ENCODE peak calls at places on chromosomes 13 and 19, in six cellular contexts. One of them, this sample, is unnamed.
A peak's percentile ranks its signal among the peaks of the same experiment; 100 is the strongest.

GRCh38 chr19:12733369-12733896 is 1.1 kb downstream of the TRIR start:
- DNase-seq in stimulated activated CD4-positive, alpha-beta T cell treated with anti-CD3 and anti-CD28 coated beads, Interleukin-2, amount 100 ng/mL, for 24 hours: peak; percentile 65
- DNase-seq in HTR-8/SVneo: no peak
- DNase-seq in Calu3: peak; percentile 33
- DNase-seq in epithelial cell of prostate: no peak
- DNase-seq in lung microvascular endothelial cell: peak; percentile 40
- DNase-seq in this sample: peak; percentile 54

GRCh38 chr19:45469835-45470146 is 2.0 kb downstream of the FOSB start:
- DNase-seq in stimulated activated CD4-positive, alpha-beta T cell treated with anti-CD3 and anti-CD28 coated beads, Interleukin-2, amount 100 ng/mL, for 24 hours: peak; percentile 76
- DNase-seq in HTR-8/SVneo: peak; percentile 86
- DNase-seq in Calu3: no peak
- DNase-seq in epithelial cell of prostate: no peak
- DNase-seq in lung microvascular endothelial cell: no peak
- DNase-seq in this sample: peak; percentile 88

GRCh38 chr19:17681505-17682125 is 6.5 kb downstream of the UNC13A start:
- DNase-seq in stimulated activated CD4-positive, alpha-beta T cell treated with anti-CD3 and anti-CD28 coated beads, Interleukin-2, amount 100 ng/mL, for 24 hours: peak; percentile 55
- DNase-seq in HTR-8/SVneo: peak; percentile 43
- DNase-seq in Calu3: peak; percentile 13
- DNase-seq in epithelial cell of prostate: no peak
- DNase-seq in lung microvascular endothelial cell: peak; percentile 70
- DNase-seq in this sample: peak; percentile 30

GRCh38 chr19:45492627-45493470 is 4.0 kb downstream of the RTN2 start:
- DNase-seq in stimulated activated CD4-positive, alpha-beta T cell treated with anti-CD3 and anti-CD28 coated beads, Interleukin-2, amount 100 ng/mL, for 24 hours: no peak
- DNase-seq in HTR-8/SVneo: no peak
- DNase-seq in Calu3: no peak
- DNase-seq in epithelial cell of prostate: no peak
- DNase-seq in lung microvascular endothelial cell: peak; percentile 40
- DNase-seq in this sample: peak; percentile 70

GRCh38 chr19:7748756-7749155 is 1.4 kb upstream of the CD209 start:
- DNase-seq in stimulated activated CD4-positive, alpha-beta T cell treated with anti-CD3 and anti-CD28 coated beads, Interleukin-2, amount 100 ng/mL, for 24 hours: no peak
- DNase-seq in HTR-8/SVneo: peak; percentile 30
- DNase-seq in Calu3: peak; percentile 36
- DNase-seq in epithelial cell of prostate: peak; percentile 12
- DNase-seq in lung microvascular endothelial cell: peak; percentile 50
- DNase-seq in this sample: peak; percentile 59

GRCh38 chr19:41691268-41691970 is 3.3 kb upstream of the CEACAM7 start:
- DNase-seq in stimulated activated CD4-positive, alpha-beta T cell treated with anti-CD3 and anti-CD28 coated beads, Interleukin-2, amount 100 ng/mL, for 24 hours: peak; percentile 34
- DNase-seq in HTR-8/SVneo: no peak
- DNase-seq in Calu3: peak; percentile 77
- DNase-seq in epithelial cell of prostate: no peak
- DNase-seq in lung microvascular endothelial cell: peak; percentile 16
- DNase-seq in this sample: peak; percentile 46

GRCh38 chr13:51331354-51331861 is 8.1 kb upstream of the SERPINE3 start:
- DNase-seq in stimulated activated CD4-positive, alpha-beta T cell treated with anti-CD3 and anti-CD28 coated beads, Interleukin-2, amount 100 ng/mL, for 24 hours: no peak
- DNase-seq in HTR-8/SVneo: no peak
- DNase-seq in Calu3: no peak
- DNase-seq in epithelial cell of prostate: no peak
- DNase-seq in lung microvascular endothelial cell: no peak
- DNase-seq in this sample: peak; percentile 23

GRCh38 chr13:45301263-45301662 is 39.7 kb downstream of the TPT1 start:
- DNase-seq in stimulated activated CD4-positive, alpha-beta T cell treated with anti-CD3 and anti-CD28 coated beads, Interleukin-2, amount 100 ng/mL, for 24 hours: no peak
- DNase-seq in HTR-8/SVneo: no peak
- DNase-seq in Calu3: no peak
- DNase-seq in epithelial cell of prostate: no peak
- DNase-seq in lung microvascular endothelial cell: no peak
- DNase-seq in this sample: no peak

GRCh38 chr13:37097008-37097579 is 8.4 kb downstream of the CSNK1A1L start:
- DNase-seq in stimulated activated CD4-positive, alpha-beta T cell treated with anti-CD3 and anti-CD28 coated beads, Interleukin-2, amount 100 ng/mL, for 24 hours: no peak
- DNase-seq in HTR-8/SVneo: no peak
- DNase-seq in Calu3: no peak
- DNase-seq in epithelial cell of prostate: no peak
- DNase-seq in lung microvascular endothelial cell: no peak
- DNase-seq in this sample: no peak

GRCh38 chr19:37466798-37467607 is at the start of gene ZNF569:
- DNase-seq in stimulated activated CD4-positive, alpha-beta T cell treated with anti-CD3 and anti-CD28 coated beads, Interleukin-2, amount 100 ng/mL, for 24 hours: peak; percentile 82
- DNase-seq in HTR-8/SVneo: peak; percentile 85
- DNase-seq in Calu3: peak; percentile 85
- DNase-seq in epithelial cell of prostate: peak; percentile 87
- DNase-seq in lung microvascular endothelial cell: peak; percentile 94
- DNase-seq in this sample: peak; percentile 92